ENCODE peak calls at places on chromosomes 13 and 19, in six cellular contexts. D, T, N, I, Y and Q are unnamed samples.

GRCh38 chr19:50459638-50460037 is 16.7 kb upstream of the EMC10 start:
- DNase-seq in N (no peak), T (no peak), I (no peak), D (no peak), Y (no peak), Q (no peak)

GRCh38 chr19:18460313-18460712 is 22.4 kb upstream of the ISYNA1 start:
- DNase-seq in I (no peak), D (peak), Y (no peak), N (no peak), T (no peak), Q (peak)

GRCh38 chr13:107846642-107847041 is 368.7 kb downstream of the LIG4 start:
- DNase-seq in Y (no peak), D (no peak), I (no peak), N (no peak), T (no peak), Q (no peak)

GRCh38 chr19:16496613-16496983 is 404 bp downstream of the C19orf44 start:
- DNase-seq in I (peak), D (peak), N (no peak), T (no peak), Y (no peak), Q (peak)

GRCh38 chr19:48812094-48812929 is 1.5 kb upstream of the BCAT2 start:
- DNase-seq in I (peak), T (peak), D (peak), Y (peak), N (peak), Q (no peak)

GRCh38 chr13:49116873-49117272 is 103.3 kb upstream of the MLNR start:
- DNase-seq in D (no peak), T (no peak), N (no peak), Y (no peak), I (no peak), Q (no peak)

GRCh38 chr19:29247051-29247450 is 34.1 kb upstream of the UQCRFS1 start:
- DNase-seq in T (no peak), D (no peak), N (no peak), Y (no peak), I (no peak), Q (no peak)

GRCh38 chr13:98083507-98083906 is 59.4 kb upstream of the FARP1 start:
- DNase-seq in N (no peak), T (no peak), I (no peak), Y (no peak), D (no peak), Q (peak)

GRCh38 chr13:35139591-35139990 is 197.5 kb downstream of the NBEA start:
- DNase-seq in D (no peak), N (no peak), I (no peak), Y (no peak), T (no peak), Q (no peak)

GRCh38 chr13:95656386-95657015 is 12.0 kb upstream of the DZIP1 start:
- DNase-seq in T (no peak), N (no peak), D (no peak), Y (no peak), I (no peak), Q (no peak)

GRCh38 chr13:95659500-95659899 is 15.0 kb upstream of the DZIP1 start:
- DNase-seq in Y (no peak), N (no peak), T (no peak), I (no peak), D (no peak), Q (no peak)

DNA sequence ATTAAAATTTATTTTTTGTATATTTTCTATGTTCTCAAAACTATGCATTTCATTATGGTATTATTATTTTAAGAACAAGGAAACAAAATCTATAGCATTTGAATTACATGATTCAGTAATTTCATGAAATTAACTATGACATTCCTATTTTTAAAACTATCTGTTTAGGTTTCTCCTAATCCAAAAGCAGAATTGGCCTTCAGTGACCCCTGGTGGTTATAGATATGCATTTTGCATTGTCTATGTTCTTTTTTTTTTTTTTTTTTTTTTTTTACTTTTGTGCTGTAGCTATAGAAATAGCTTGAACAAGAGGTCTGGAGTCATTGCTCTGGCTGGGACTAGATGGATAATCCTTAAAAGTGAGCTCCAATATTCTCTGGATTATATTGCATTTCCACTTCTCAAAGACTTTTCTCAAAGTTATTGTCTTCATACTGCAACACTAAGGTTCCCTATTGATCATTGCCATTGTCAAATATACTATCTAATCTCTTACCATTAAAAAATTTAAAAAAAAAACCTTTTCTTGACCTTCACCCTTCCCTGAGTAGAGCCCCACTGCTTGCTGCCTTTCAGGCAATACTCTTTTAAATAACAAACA is 15.9 kb upstream of the DNAJC3 start:
- DNase-seq in T (no peak), D (no peak), Y (peak), I (peak), N (no peak), Q (peak)
- TF ChIP-seq CTCF in T (peak), D (peak), Y (peak), I (peak), N (peak), Q (peak)

DNA sequence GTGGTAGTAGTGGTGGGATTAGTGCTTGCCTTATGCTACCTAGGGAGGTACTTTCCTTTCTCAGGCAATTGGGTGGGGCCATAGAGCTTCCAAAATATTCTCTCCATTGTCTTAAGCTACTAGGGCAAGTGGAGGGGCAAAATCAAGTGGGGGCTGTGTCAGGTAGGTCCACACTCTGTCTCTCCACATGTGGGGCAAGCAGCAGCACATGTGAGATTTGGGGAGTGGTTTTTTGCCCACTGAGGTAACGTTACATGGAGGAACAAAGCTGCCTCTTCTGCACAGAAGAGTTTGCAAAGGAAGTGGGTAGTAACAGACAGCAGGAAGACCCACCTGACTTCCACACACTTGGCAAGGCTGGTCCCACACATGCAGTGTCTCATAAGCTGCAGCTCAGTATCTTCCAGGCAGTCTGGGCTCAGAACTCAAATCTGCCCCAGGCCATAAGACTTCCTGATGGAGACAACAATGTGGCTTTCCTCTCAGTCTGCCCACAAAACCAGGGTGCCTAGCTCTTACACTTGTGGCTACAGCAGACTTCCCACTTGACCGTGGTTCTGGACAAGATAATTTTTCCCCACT is 1581.5 kb upstream of the PCDH20 start:
- DNase-seq in D (no peak), Y (no peak), I (no peak), N (no peak), T (no peak), Q (no peak)
- TF ChIP-seq CTCF in D (no peak), Y (no peak), I (no peak), N (no peak), T (no peak), Q (no peak)

GRCh38 chr13:32031025-32031814 is at the start of gene FRY:
- DNase-seq in D (peak), T (no peak), I (peak), N (peak), Y (peak), Q (peak)
- TF ChIP-seq CTCF in D (peak), T (no peak), I (no peak), N (no peak), Y (no peak), Q (peak)

GRCh38 chr19:57279418-57280164 is 694 bp upstream of the ZNF460 start:
- DNase-seq in N (peak), T (peak), D (peak), I (peak), Y (peak), Q (peak)
- TF ChIP-seq CTCF in N (no peak), T (peak), D (no peak), I (peak), Y (no peak), Q (peak)

GRCh38 chr19:14916848-14917247 is 24.4 kb upstream of the OR7C2 start:
- DNase-seq in I (peak), T (no peak), D (no peak), Y (no peak), N (no peak), Q (no peak)
- TF ChIP-seq CTCF in I (peak), T (no peak), D (no peak), Y (no peak), N (no peak), Q (no peak)